ENCODE peak calls at places on chromosomes 7 and 10, in five cellular contexts. Q is NB4, P is fibroblast of mammary gland, D is coronary artery, J is left lung. Y is an unnamed sample.

GRCh38 chr7:150587551-150587950 is 20.4 kb downstream of the GIMAP4 start:
- DNase-seq in P (no peak), J (no peak), D (no peak), Q (no peak), Y (no peak)

GRCh38 chr7:96114190-96114589 is 207.7 kb downstream of the SLC25A13 start:
- DNase-seq in D (no peak), J (no peak), P (no peak), Q (no peak), Y (no peak)

GRCh38 chr7:44694326-44694725 is 54.3 kb upstream of the ZMIZ2 start:
- DNase-seq in P (no peak), Q (no peak), J (no peak), D (no peak), Y (no peak)

GRCh38 chr10:47161465-47161864 is 138.5 kb upstream of the GDF10 start:
- DNase-seq in Q (no peak), J (no peak), D (no peak), P (no peak), Y (no peak)

GRCh38 chr10:351770-352318 is 216.6 kb downstream of the ZMYND11 start:
- DNase-seq in J (no peak), D (no peak), Q (no peak), P (no peak), Y (no peak)

GRCh38 chr10:119803264-119803663 is 69.4 kb downstream of the MCMBP start:
- DNase-seq in J (no peak), P (peak), D (no peak), Q (no peak), Y (no peak)

GRCh38 chr7:68730871-68731403 is 867.3 kb upstream of the AUTS2 start:
- DNase-seq in P (no peak), J (no peak), Q (no peak), D (no peak), Y (no peak)

GRCh38 chr7:30165590-30165989 is 30.8 kb downstream of the MTURN start:
- DNase-seq in Q (no peak), J (no peak), P (no peak), D (no peak), Y (no peak)

GRCh38 chr7:100444311-100445278 is 8.3 kb upstream of the PPP1R35 start:
- DNase-seq in Q (peak), D (peak), J (no peak), P (peak), Y (no peak)

GRCh38 chr7:784971-785370 is 47.3 kb upstream of the SUN1 start:
- DNase-seq in J (no peak), Q (no peak), D (no peak), P (no peak), Y (no peak)

GRCh38 chr7:4449263-4449662 is 232.8 kb upstream of the FOXK1 start:
- DNase-seq in P (no peak), D (peak), J (no peak), Q (no peak), Y (peak)

GRCh38 chr7:22190736-22191135 is 166.2 kb downstream of the RAPGEF5 start:
- DNase-seq in Q (no peak), P (no peak), D (no peak), J (no peak), Y (no peak)

GRCh38 chr10:129532838-129533237 is 65.8 kb downstream of the MGMT start:
- DNase-seq in Q (no peak), P (no peak), D (no peak), J (no peak), Y (no peak)

GRCh38 chr10:118792501-118792900 is 37.7 kb upstream of the CACUL1 start:
- DNase-seq in D (peak), Q (peak), J (peak), P (peak), Y (no peak)
- TF ChIP-seq CTCF in D (no peak), Q (no peak), J (no peak), P (no peak), Y (no peak)

GRCh38 chr7:86750124-86750523 is 106.4 kb downstream of the GRM3 start:
- DNase-seq in P (no peak), Q (no peak), D (no peak), J (no peak), Y (no peak)
- TF ChIP-seq CTCF in P (no peak), Q (no peak), D (no peak), J (no peak), Y (no peak)

GRCh38 chr7:148348466-148348865 is 242.1 kb upstream of the C7orf33 start:
- DNase-seq in D (no peak), J (no peak), Q (no peak), P (no peak), Y (no peak)

GRCh38 chr7:148347981-148348380 is 242.6 kb upstream of the C7orf33 start:
- DNase-seq in J (no peak), D (no peak), Q (no peak), P (no peak), Y (no peak)

GRCh38 chr7:148340438-148340837 is 250.1 kb upstream of the C7orf33 start:
- DNase-seq in J (no peak), P (no peak), Q (no peak), D (no peak), Y (no peak)

GRCh38 chr7:148340881-148341280 is 249.7 kb upstream of the C7orf33 start:
- DNase-seq in Q (no peak), P (no peak), J (no peak), D (no peak), Y (no peak)

DNA sequence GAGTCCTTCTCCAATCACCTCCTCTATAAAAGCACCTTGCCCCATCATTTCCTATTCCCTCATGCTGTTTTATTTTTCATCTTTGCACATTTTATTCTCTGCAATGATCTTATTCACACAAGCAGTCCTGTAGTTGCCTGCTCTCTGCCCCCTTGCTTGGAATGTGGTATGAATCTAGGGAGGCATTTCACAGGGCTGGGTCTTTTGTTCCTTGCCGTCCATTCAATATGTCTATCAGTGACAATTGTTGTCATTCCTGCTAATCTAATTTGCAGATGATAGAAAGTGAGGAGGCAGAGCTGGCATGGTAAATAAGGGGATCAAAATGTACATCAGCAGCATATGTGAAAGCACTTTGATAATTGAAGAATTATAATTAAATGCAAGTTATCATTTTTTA is 246.2 kb upstream of the C7orf33 start:
- DNase-seq in J (no peak), D (no peak), Q (no peak), P (no peak), Y (no peak)
- TF ChIP-seq CTCF in J (no peak), D (no peak), Q (no peak), P (no peak), Y (no peak)

DNA sequence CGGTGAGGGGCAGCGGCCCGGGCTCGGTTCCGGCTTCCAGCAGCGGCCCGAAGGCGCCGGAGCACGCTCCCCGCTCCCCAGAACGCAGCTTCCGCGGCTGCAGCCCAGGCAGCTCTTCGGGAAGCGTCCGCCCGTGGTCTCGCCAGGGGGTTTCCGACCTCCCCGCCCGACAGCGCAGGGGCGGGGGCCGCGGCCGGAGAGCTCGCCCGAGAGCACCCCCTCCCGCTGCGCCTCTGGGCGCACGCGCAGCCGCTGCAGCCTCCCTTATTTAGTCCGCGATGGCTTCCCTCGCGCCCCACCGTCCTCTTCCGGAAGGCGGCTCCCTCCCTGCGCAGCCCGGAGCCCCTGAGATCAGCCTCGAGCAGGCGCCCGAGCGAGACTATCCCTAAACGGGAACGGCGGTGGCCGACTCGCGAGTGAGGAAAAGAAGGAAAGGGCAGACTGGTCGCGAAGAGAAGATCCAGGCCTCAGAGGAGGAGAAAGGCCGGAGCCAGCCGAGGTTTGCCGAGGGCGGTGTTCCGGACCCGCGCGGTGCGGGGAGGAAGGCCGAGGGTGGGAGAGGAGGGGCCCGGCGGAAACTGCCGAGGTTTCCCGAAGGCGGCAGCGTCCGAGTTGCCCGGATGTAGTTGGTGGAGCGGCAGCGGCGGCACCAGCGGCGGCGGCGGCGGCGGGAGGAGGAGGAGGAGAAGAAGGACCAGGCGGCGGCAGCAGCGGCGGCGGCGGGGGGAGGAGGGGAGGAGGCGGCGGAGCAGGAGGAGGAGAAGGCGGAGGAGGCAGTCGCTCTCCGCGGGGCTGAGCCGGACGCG is at the start of gene WAC:
- DNase-seq in Q (peak), P (peak), J (peak), D (peak), Y (peak)
- TF ChIP-seq CTCF in Q (no peak), P (no peak), J (peak), D (no peak), Y (peak)

GRCh38 chr7:135662123-135662372 is 266 bp upstream of the STMP1 start:
- DNase-seq in J (no peak), Q (no peak), D (no peak), P (no peak), Y (no peak)
- TF ChIP-seq CTCF in J (peak), Q (no peak), D (no peak), P (no peak), Y (no peak)

DNA sequence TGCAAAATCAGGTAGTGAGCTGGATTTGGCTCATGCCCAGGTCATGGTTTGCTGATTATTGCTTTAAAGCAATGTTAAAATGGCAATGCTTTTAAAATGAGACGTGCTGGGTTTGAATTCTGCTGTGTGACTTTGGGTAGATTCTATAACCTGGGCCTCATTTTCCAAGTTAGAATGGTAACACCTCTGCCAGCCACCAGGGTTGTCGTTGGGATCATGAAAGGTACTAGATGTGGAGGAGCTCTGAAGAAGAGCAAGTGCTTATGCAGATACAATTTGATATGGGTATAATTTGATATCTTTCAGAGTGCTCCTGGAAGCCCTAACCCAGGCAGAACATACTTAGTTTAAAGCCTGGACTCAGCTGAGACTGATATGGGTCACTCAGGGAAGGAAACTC is 60.0 kb downstream of the EVX1 start:
- DNase-seq in Q (no peak), J (no peak), D (no peak), P (no peak), Y (no peak)
- TF ChIP-seq CTCF in Q (no peak), J (no peak), D (no peak), P (no peak), Y (peak)

DNA sequence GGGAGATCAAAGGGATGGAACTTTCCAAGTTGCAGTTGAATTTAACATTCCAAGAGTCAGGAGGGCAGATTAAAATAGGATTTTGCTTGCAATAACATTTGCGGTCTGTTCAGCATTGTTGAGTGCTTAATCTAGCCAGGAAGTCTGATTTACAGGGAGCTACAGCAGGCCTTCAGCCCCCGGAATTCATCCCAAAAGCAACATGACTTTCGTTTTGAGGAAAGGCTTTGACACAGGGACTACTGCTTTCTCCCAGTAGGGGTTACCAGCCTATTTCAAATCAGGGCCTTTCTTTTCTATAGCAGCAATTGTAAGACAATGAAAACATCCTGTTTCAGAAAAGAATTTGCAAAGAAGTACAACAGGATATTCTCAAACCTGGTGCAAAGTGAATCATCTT is 279.7 kb upstream of the PITRM1 start:
- DNase-seq in J (no peak), P (peak), Q (no peak), D (no peak), Y (no peak)
- TF ChIP-seq CTCF in J (peak), P (peak), Q (no peak), D (no peak), Y (peak)

GRCh38 chr10:70191906-70192305 is 21.6 kb upstream of the SAR1A start:
- DNase-seq in J (no peak), Q (no peak), P (peak), D (no peak), Y (no peak)
- TF ChIP-seq CTCF in J (no peak), Q (no peak), P (no peak), D (no peak), Y (no peak)

GRCh38 chr10:26887611-26888215 is 27.0 kb upstream of the ABI1 start:
- DNase-seq in J (no peak), P (peak), D (no peak), Q (no peak), Y (no peak)

GRCh38 chr10:26890956-26891355 is 30.2 kb upstream of the ABI1 start:
- DNase-seq in J (no peak), D (no peak), Q (peak), P (peak), Y (no peak)
- TF ChIP-seq CTCF in J (peak), D (no peak), Q (peak), P (peak), Y (peak)

DNA sequence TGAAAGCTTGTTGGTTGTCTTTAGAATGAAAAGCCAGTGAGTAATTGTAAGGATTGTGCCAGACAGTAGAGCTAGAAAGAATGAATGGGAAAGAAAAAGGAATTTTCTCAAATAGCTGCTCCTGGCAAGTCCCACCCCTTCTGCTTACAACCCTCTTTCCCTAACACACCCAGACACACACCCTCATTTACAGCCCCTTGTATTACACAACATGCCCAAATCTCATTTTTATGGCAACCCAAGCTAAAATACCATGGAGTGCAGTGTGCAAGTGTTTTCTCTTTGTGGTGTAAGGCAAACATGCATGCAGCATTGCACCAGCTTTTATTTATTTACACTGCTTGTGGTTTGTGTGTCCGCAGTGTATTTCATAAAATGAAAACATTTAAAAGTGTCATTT is 1.5 kb downstream of the PRKAR2B start:
- DNase-seq in J (no peak), D (no peak), P (no peak), Q (peak), Y (no peak)
- TF ChIP-seq CTCF in J (no peak), D (no peak), P (no peak), Q (no peak), Y (no peak)

Y was measured in type B pancreatic cell.